ENCODE peak calls at places on chromosome 16, in ten cellular contexts. Y is body of pancreas; G is testis; I is effector memory CD4-positive, alpha-beta T cell; Z is SK-N-SH; M is neuronal stem cell; D is left ventricle myocardium inferior; R is AG04450; S is adipocyte; H is GM23248. J is an unnamed sample. For H3K9me3, the result is how much of the 10 kb centered on the place peaks cover.

GRCh38 chr16:71295950-71296349 is 6.7 kb upstream of the CMTR2 start:
- DNase-seq in Y (no peak), G (no peak), I (no peak), Z (no peak), M (no peak), D (no peak), R (no peak), S (no peak), H (no peak), J (no peak)

GRCh38 chr16:49921791-49922456 is 66.0 kb upstream of the ZNF423 start:
- DNase-seq in Y (peak), G (peak), I (no peak), Z (peak), M (peak), D (peak), R (no peak), S (peak), H (peak), J (peak)

GRCh38 chr16:9091867-9092281 is 430 bp downstream of the HAPSTR1 start:
- DNase-seq in Y (peak), G (peak), I (peak), Z (no peak), M (peak), D (peak), R (no peak), S (peak), H (peak), J (no peak)

GRCh38 chr16:59878999-59879398 is 1144.9 kb upstream of the GOT2 start:
- DNase-seq in Y (no peak), G (no peak), I (no peak), Z (no peak), M (no peak), D (no peak), R (no peak), S (no peak), H (no peak), J (no peak)

GRCh38 chr16:56870271-56870888 is 5.4 kb downstream of the SLC12A3 start:
- DNase-seq in Y (no peak), G (no peak), I (no peak), Z (no peak), M (no peak), D (no peak), R (no peak), S (no peak), H (no peak), J (no peak)

GRCh38 chr16:55508941-55509920 is at the start of gene LPCAT2:
- DNase-seq in Y (peak), G (peak), I (no peak), Z (peak), M (peak), D (peak), R (peak), S (peak), H (peak), J (peak)

GRCh38 chr16:57146735-57147134 is 39.1 kb downstream of the PSME3IP1 start:
- DNase-seq in Y (no peak), G (no peak), I (no peak), Z (peak), M (no peak), D (no peak), R (no peak), S (no peak), H (peak), J (peak)

GRCh38 chr16:76835319-76835718 is 355.7 kb upstream of the MON1B start:
- DNase-seq in Y (no peak), G (no peak), I (no peak), Z (no peak), M (no peak), D (no peak), R (no peak), S (no peak), H (no peak), J (no peak)

GRCh38 chr16:85947511-85948509 is 48.8 kb downstream of the IRF8 start:
- DNase-seq in Y (no peak), G (no peak), I (no peak), Z (no peak), M (no peak), D (no peak), R (no peak), S (no peak), H (no peak), J (no peak)

GRCh38 chr16:48013476-48013875 is 142.3 kb downstream of the ABCC12 start:
- DNase-seq in Y (no peak), G (no peak), I (no peak), Z (no peak), M (no peak), D (no peak), R (no peak), S (no peak), H (no peak), J (no peak)

GRCh38 chr16:87002717-87003413 is 314.3 kb downstream of the C16orf95 start:
- DNase-seq in Y (no peak), G (no peak), I (no peak), Z (no peak), M (no peak), D (no peak), R (no peak), S (peak), H (peak), J (no peak)

GRCh38 chr16:68074850-68075249 is 10.3 kb upstream of the NFATC3 start:
- DNase-seq in Y (peak), G (no peak), I (peak), Z (no peak), M (no peak), D (no peak), R (no peak), S (no peak), H (no peak), J (no peak)

GRCh38 chr16:73047536-73048291 is at the start of gene ZFHX3:
- DNase-seq in Y (peak), G (peak), I (peak), Z (peak), M (no peak), D (peak), R (no peak), S (peak), H (peak), J (peak)

GRCh38 chr16:50547340-50547865 is 793 bp upstream of the NKD1 start:
- DNase-seq in Y (peak), G (peak), I (peak), Z (peak), M (peak), D (peak), R (no peak), S (no peak), H (no peak), J (peak)

GRCh38 chr16:78705694-78706093 is 606.2 kb downstream of the WWOX start:
- DNase-seq in Y (no peak), G (no peak), I (no peak), Z (peak), M (no peak), D (no peak), R (no peak), S (no peak), H (no peak), J (no peak)

GRCh38 chr16:67077871-67078270 is 31.9 kb upstream of the PHAF1 start:
- DNase-seq in Y (no peak), G (no peak), I (no peak), Z (no peak), M (no peak), D (no peak), R (no peak), S (no peak), H (no peak), J (no peak)

GRCh38 chr16:80741716-80742115 is 62.7 kb downstream of the CDYL2 start:
- DNase-seq in Y (no peak), G (no peak), I (no peak), Z (no peak), M (no peak), D (no peak), R (no peak), S (peak), H (no peak), J (no peak)

GRCh38 chr16:51971184-51971583 is 575.8 kb downstream of the TOX3 start:
- DNase-seq in Y (peak), G (peak), I (no peak), Z (peak), M (peak), D (no peak), R (no peak), S (peak), H (peak), J (peak)

GRCh38 chr16:48385272-48385953 is at the start of gene SIAH1:
- DNase-seq in Y (peak), G (peak), I (peak), Z (peak), M (peak), D (peak), R (no peak), S (peak), H (peak), J (peak)

GRCh38 chr16:50509521-50510341 is 38.5 kb upstream of the NKD1 start:
- DNase-seq in Y (peak), G (peak), I (peak), Z (peak), M (peak), D (no peak), R (no peak), S (no peak), H (peak), J (peak)

GRCh38 chr16:67257486-67258159 is 8.8 kb downstream of the SLC9A5 start:
- DNase-seq in Y (no peak), G (no peak), I (no peak), Z (no peak), M (no peak), D (no peak), R (no peak), S (no peak), H (peak), J (no peak)

GRCh38 chr16:18047761-18048160 is 288.8 kb downstream of the NPIPA8 start:
- DNase-seq in Y (no peak), G (no peak), I (no peak), Z (no peak), M (no peak), D (no peak), R (no peak), S (no peak), H (no peak), J (no peak)

GRCh38 chr16:87344931-87345631 is 27.9 kb upstream of the C16orf95 start:
- DNase-seq in Y (no peak), G (no peak), I (peak), Z (no peak), M (no peak), D (no peak), R (no peak), S (no peak), H (no peak), J (no peak)

GRCh38 chr16:79372504-79373184 is 227.9 kb downstream of the MAF start:
- DNase-seq in Y (no peak), G (no peak), I (peak), Z (no peak), M (no peak), D (no peak), R (no peak), S (no peak), H (peak), J (no peak)

DNA sequence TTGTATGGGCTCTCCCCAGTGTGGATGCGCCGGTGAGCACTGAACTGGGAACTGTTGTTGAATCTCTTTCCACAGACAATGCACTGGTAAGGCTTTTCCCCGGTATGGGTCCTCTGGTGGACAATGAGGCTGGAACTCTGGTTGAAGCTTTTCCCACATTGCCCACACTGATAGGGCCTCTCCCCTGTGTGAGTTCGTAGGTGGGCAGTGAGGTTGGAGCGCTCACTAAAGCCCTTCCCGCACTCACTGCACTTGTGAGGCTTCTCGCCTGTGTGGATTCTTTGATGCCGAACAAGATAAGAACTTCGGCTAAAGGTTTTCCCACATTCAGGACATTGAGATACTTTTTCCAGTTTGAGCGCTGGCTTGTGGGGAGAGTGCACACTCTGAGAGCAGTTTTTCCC is 17.8 kb downstream of the ZSCAN32 start:
- DNase-seq in Y (no peak), G (no peak), I (no peak), Z (no peak), M (no peak), D (no peak), R (no peak), S (no peak), H (peak), J (no peak)
- H3K9me3 ChIP-seq in Y (under half), G (under half), I (half or more), Z (under half), M (half or more), D (under half), R (half or more), S (half or more), H (under half), J (under half)

GRCh38 chr16:11024333-11025053 is 80.1 kb downstream of the CLEC16A start:
- DNase-seq in Y (no peak), G (no peak), I (no peak), Z (no peak), M (no peak), D (no peak), R (no peak), S (no peak), H (no peak), J (no peak)
- H3K9me3 ChIP-seq in Y (under half), G (under half), I (under half), Z (under half), M (under half), D (under half), R (under half), S (under half), H (under half), J (under half)

DNA sequence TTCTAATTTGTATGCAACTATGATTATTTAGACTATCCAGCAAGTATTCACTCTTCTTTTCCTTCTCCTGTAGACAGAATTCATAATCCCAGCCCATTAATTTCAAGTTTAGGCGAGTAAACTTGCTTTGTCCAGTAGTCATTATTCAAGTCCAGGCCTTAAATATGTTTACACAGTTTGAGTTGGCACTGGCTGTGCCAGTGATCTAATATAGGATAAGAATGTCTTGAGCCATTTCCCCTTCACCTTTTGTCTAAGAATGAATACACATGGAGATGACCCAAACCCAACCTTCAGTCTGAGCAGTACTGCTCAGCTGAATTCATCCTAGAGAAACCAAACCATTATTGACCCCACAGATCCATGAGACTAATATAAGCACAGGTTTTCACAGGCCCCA is 930.4 kb upstream of the CDH8 start:
- DNase-seq in Y (no peak), G (no peak), I (no peak), Z (no peak), M (no peak), D (no peak), R (no peak), S (no peak), H (no peak), J (no peak)
- H3K9me3 ChIP-seq in Y (under half), G (under half), I (under half), Z (under half), M (under half), D (under half), R (under half), S (under half), H (under half), J (under half)

GRCh38 chr16:35506898-35507194 is 2047.4 kb downstream of the TP53TG3F start:
- DNase-seq in Y (no peak), G (no peak), I (no peak), Z (peak), M (no peak), D (no peak), R (no peak), S (no peak), H (no peak), J (no peak)
- H3K9me3 ChIP-seq in Y (under half), G (under half), I (under half), Z (under half), M (under half), D (under half), R (under half), S (under half), H (under half), J (under half)

DNA sequence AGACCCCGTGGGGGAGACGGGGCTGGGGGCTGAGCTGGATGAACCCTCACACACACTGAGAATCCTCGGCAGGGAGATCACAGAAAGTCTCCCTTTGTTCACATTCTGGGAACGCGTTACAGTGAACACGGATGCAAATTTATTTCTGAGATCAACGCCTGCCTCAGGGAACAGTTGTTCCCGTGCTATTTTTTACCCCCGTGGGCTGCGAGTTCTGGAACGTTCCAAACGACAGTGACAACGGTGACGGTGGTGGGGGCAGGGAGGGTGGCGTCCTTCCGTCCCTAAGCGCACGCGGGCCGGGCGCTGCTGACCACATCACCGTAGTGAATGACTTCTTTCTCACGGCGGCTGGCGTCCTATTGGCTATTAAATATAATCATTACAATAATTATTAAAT is 45.1 kb upstream of the SSTR5 start:
- DNase-seq in Y (no peak), G (no peak), I (no peak), Z (no peak), M (no peak), D (no peak), R (no peak), S (no peak), H (no peak), J (no peak)
- H3K9me3 ChIP-seq in Y (under half), G (under half), I (under half), Z (under half), M (under half), D (under half), R (under half), S (under half), H (under half), J (under half)

GRCh38 chr16:62657116-62657515 is 620.9 kb upstream of the CDH8 start:
- DNase-seq in Y (no peak), G (no peak), I (no peak), Z (no peak), M (no peak), D (no peak), R (no peak), S (no peak), H (no peak), J (no peak)
- H3K9me3 ChIP-seq in Y (under half), G (under half), I (under half), Z (under half), M (under half), D (under half), R (under half), S (under half), H (under half), J (under half)

GRCh38 chr16:58452640-58453039 is 47.3 kb upstream of the NDRG4 start:
- DNase-seq in Y (no peak), G (no peak), I (no peak), Z (no peak), M (no peak), D (no peak), R (no peak), S (no peak), H (no peak), J (no peak)
- H3K9me3 ChIP-seq in Y (under half), G (under half), I (under half), Z (under half), M (under half), D (under half), R (under half), S (under half), H (under half), J (under half)

DNA sequence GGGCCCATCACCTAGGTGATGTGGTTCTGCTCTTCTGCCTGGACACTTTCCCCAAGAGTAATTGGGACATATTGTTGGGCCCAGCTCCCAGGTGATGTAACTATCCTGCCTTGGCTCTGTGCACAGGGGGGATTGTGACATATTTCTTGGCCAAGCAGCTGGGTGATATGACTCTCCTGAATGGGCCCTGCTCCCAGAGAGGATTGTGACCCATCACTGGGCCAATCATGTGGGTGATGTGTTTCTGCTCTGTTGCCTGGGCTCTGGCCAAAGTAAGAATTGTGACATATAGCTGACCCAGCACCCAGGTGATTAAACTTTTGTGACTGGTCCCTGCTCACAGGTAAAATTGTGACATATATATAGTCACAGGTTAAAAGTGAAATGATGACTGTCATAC is 1904.9 kb downstream of the TP53TG3F start:
- DNase-seq in Y (no peak), G (no peak), I (no peak), Z (no peak), M (no peak), D (no peak), R (no peak), S (no peak), H (no peak), J (no peak)
- H3K9me3 ChIP-seq in Y (under half), G (under half), I (under half), Z (under half), M (under half), D (under half), R (under half), S (under half), H (under half), J (under half)

GRCh38 chr16:10405386-10405939 is 19.6 kb downstream of the ATF7IP2 start:
- DNase-seq in Y (peak), G (peak), I (no peak), Z (no peak), M (no peak), D (no peak), R (no peak), S (no peak), H (no peak), J (no peak)

GRCh38 chr16:10408824-10409381 is 23.0 kb downstream of the ATF7IP2 start:
- DNase-seq in Y (no peak), G (no peak), I (no peak), Z (no peak), M (no peak), D (no peak), R (no peak), S (no peak), H (no peak), J (no peak)

DNA sequence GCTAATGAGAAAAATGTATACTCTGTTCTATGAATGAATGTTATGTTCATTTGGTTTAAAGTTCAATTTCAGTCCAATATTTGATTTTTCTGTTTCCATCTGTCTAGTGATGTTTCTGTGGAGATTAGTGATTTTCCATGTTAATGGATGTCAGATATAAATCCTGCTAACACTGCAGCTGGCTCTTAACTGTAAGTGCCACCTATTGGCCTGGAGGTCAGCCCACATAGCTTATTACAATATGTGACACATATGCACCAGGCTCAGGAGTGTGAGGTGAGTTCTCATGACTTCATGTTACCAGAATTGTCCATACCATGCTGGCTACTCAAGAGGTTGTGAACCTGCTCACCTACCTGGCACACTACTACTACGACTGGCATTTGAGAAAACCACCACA is 17.1 kb downstream of the ATF7IP2 start:
- DNase-seq in Y (no peak), G (no peak), I (no peak), Z (no peak), M (no peak), D (no peak), R (no peak), S (no peak), H (no peak), J (no peak)
- H3K9me3 ChIP-seq in Y (under half), G (under half), I (under half), Z (under half), M (under half), D (under half), R (under half), S (under half), H (under half), J (under half)

DNA sequence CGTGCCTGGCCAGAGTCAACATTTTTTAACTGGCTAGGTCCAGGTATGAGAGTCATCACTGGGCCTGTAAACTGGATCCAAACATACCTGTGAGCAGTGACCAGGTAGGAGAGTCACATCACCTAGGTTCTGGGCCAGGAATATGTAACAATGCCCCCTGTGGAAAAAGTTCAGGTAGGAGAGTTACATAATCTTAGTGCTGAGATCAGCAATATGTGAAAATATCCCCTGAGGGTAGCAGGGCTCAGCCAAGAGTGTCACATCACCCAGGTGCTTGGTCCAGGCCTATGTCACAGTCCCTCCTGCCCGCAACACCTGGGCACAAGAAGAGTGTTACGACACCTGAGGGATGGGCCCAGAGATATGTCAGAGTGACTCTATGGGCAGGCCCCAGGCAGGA is 2104.7 kb downstream of the TP53TG3F start:
- DNase-seq in Y (no peak), G (no peak), I (no peak), Z (no peak), M (no peak), D (no peak), R (no peak), S (no peak), H (no peak), J (no peak)
- H3K9me3 ChIP-seq in Y (under half), G (under half), I (under half), Z (under half), M (under half), D (under half), R (under half), S (under half), H (under half), J (under half)